ENCODE peak calls at places on chromosomes 5 and 9, in five cellular contexts. U is HuH-7, Y is fibroblast of the aortic adventitia, J is prostate gland, O is anterior cingulate cortex. P is an unnamed sample.

GRCh38 chr5:132202711-132203463 is 24.8 kb downstream of the P4HA2 start:
- DNase-seq in U (no peak), Y (no peak), J (no peak), O (no peak), P (no peak)

GRCh38 chr9:17906204-17906840 is 327.5 kb downstream of the SH3GL2 start:
- DNase-seq in U (no peak), Y (no peak), J (no peak), O (no peak), P (peak; percentile 49)

GRCh38 chr9:127650511-127650910 is 38.4 kb downstream of the STXBP1 start:
- DNase-seq in U (no peak), Y (no peak), J (no peak), O (no peak), P (no peak)

GRCh38 chr9:127449332-127449966 is 1.8 kb downstream of the RPL12 start:
- DNase-seq in U (no peak), Y (peak; percentile 7), J (no peak), O (no peak), P (no peak)

GRCh38 chr9:124761710-124762109 is 9.4 kb downstream of the NR6A1 start:
- DNase-seq in U (no peak), Y (no peak), J (no peak), O (no peak), P (no peak)

GRCh38 chr9:98640394-98640793 is 68.3 kb downstream of the GABBR2 start:
- DNase-seq in U (no peak), Y (no peak), J (no peak), O (no peak), P (no peak)

GRCh38 chr9:110975969-110976368 is 62.3 kb downstream of the LPAR1 start:
- DNase-seq in U (no peak), Y (peak; percentile 67), J (no peak), O (no peak), P (no peak)

GRCh38 chr9:127741831-127742434 is 6.8 kb upstream of the TOR2A start:
- DNase-seq in U (peak; percentile 96), Y (no peak), J (no peak), O (peak; percentile 71), P (peak; percentile 91)

GRCh38 chr5:146620663-146621051 is 104.7 kb upstream of the GPR151 start:
- DNase-seq in U (no peak), Y (no peak), J (no peak), O (peak; percentile 24), P (peak; percentile 12)

GRCh38 chr9:131111854-131112311 is 13.5 kb upstream of the NUP214 start:
- DNase-seq in U (no peak), Y (no peak), J (no peak), O (peak; percentile 96), P (peak; percentile 83)

P was measured in neuronal stem cell.